ENCODE peak calls at places on chromosomes 3 and 15, in seven cellular contexts. One of them, this sample, is unnamed.

GRCh38 chr15:73930371-73930770 is 4.1 kb downstream of the LOXL1 start:
- DNase-seq in ascending aorta: peak
- DNase-seq in AG04450: peak
- DNase-seq in adrenal gland: no peak
- DNase-seq in IMR-90: peak
- DNase-seq in SJSA1: no peak
- DNase-seq in upper lobe of left lung: peak
- DNase-seq in this sample: no peak

GRCh38 chr3:30658328-30659052 is 52.1 kb downstream of the TGFBR2 start:
- DNase-seq in ascending aorta: no peak
- DNase-seq in AG04450: peak
- DNase-seq in adrenal gland: no peak
- DNase-seq in IMR-90: peak
- DNase-seq in SJSA1: no peak
- DNase-seq in upper lobe of left lung: no peak
- DNase-seq in this sample: no peak

GRCh38 chr3:45988100-45988761 is 7.4 kb downstream of the FYCO1 start:
- DNase-seq in ascending aorta: no peak
- DNase-seq in AG04450: no peak
- DNase-seq in adrenal gland: no peak
- DNase-seq in IMR-90: no peak
- DNase-seq in SJSA1: no peak
- DNase-seq in upper lobe of left lung: no peak
- DNase-seq in this sample: no peak

GRCh38 chr3:102301155-102301554 is 133.7 kb upstream of the ZPLD1 start:
- DNase-seq in ascending aorta: no peak
- DNase-seq in AG04450: no peak
- DNase-seq in adrenal gland: no peak
- DNase-seq in IMR-90: no peak
- DNase-seq in SJSA1: no peak
- DNase-seq in upper lobe of left lung: no peak
- DNase-seq in this sample: no peak

GRCh38 chr3:183301937-183302580 is 49.0 kb downstream of the B3GNT5 start:
- DNase-seq in ascending aorta: no peak
- DNase-seq in AG04450: no peak
- DNase-seq in adrenal gland: no peak
- DNase-seq in IMR-90: peak
- DNase-seq in SJSA1: no peak
- DNase-seq in upper lobe of left lung: no peak
- DNase-seq in this sample: no peak

GRCh38 chr3:188349276-188349962 is 195.5 kb downstream of the LPP start:
- DNase-seq in ascending aorta: no peak
- DNase-seq in AG04450: no peak
- DNase-seq in adrenal gland: no peak
- DNase-seq in IMR-90: no peak
- DNase-seq in SJSA1: no peak
- DNase-seq in upper lobe of left lung: no peak
- DNase-seq in this sample: no peak

GRCh38 chr3:50316657-50317242 is 5.8 kb downstream of the HYAL2 start:
- DNase-seq in ascending aorta: no peak
- DNase-seq in AG04450: no peak
- DNase-seq in adrenal gland: no peak
- DNase-seq in IMR-90: peak
- DNase-seq in SJSA1: no peak
- DNase-seq in upper lobe of left lung: peak
- DNase-seq in this sample: no peak

GRCh38 chr3:154904328-154904727 is 175.8 kb upstream of the MME start:
- DNase-seq in ascending aorta: no peak
- DNase-seq in AG04450: no peak
- DNase-seq in adrenal gland: no peak
- DNase-seq in IMR-90: peak
- DNase-seq in SJSA1: no peak
- DNase-seq in upper lobe of left lung: no peak
- DNase-seq in this sample: no peak

GRCh38 chr3:76040946-76041345 is 255.6 kb upstream of the ZNF717 start:
- DNase-seq in ascending aorta: no peak
- DNase-seq in AG04450: no peak
- DNase-seq in adrenal gland: no peak
- DNase-seq in IMR-90: peak
- DNase-seq in SJSA1: no peak
- DNase-seq in upper lobe of left lung: no peak
- DNase-seq in this sample: no peak

GRCh38 chr15:26665950-26666921 is 106.6 kb downstream of the GABRB3 start:
- DNase-seq in ascending aorta: no peak
- DNase-seq in AG04450: no peak
- DNase-seq in adrenal gland: no peak
- DNase-seq in IMR-90: no peak
- DNase-seq in SJSA1: no peak
- DNase-seq in upper lobe of left lung: peak
- DNase-seq in this sample: no peak

GRCh38 chr3:44104668-44105321 is 136.9 kb upstream of the TOPAZ1 start:
- DNase-seq in ascending aorta: no peak
- DNase-seq in AG04450: no peak
- DNase-seq in adrenal gland: peak
- DNase-seq in IMR-90: peak
- DNase-seq in SJSA1: no peak
- DNase-seq in upper lobe of left lung: no peak
- DNase-seq in this sample: no peak

GRCh38 chr15:25416693-25417092 is 22.1 kb downstream of the UBE3A start:
- DNase-seq in ascending aorta: no peak
- DNase-seq in AG04450: no peak
- DNase-seq in adrenal gland: no peak
- DNase-seq in IMR-90: peak
- DNase-seq in SJSA1: no peak
- DNase-seq in upper lobe of left lung: no peak
- DNase-seq in this sample: no peak

GRCh38 chr15:69232144-69232543 is 66.6 kb upstream of the PAQR5 start:
- DNase-seq in ascending aorta: no peak
- DNase-seq in AG04450: no peak
- DNase-seq in adrenal gland: no peak
- DNase-seq in IMR-90: peak
- DNase-seq in SJSA1: no peak
- DNase-seq in upper lobe of left lung: no peak
- DNase-seq in this sample: no peak

GRCh38 chr3:96814581-96815567 is at the start of gene EPHA6:
- DNase-seq in ascending aorta: no peak
- DNase-seq in AG04450: no peak
- DNase-seq in adrenal gland: no peak
- DNase-seq in IMR-90: no peak
- DNase-seq in SJSA1: no peak
- DNase-seq in upper lobe of left lung: peak
- DNase-seq in this sample: no peak

GRCh38 chr3:181720281-181720680 is 8.6 kb downstream of the SOX2 start:
- DNase-seq in ascending aorta: no peak
- DNase-seq in AG04450: no peak
- DNase-seq in adrenal gland: no peak
- DNase-seq in IMR-90: no peak
- DNase-seq in SJSA1: no peak
- DNase-seq in upper lobe of left lung: peak
- DNase-seq in this sample: no peak

GRCh38 chr3:101695779-101696372 is 9.4 kb upstream of the RPL24 start:
- DNase-seq in ascending aorta: no peak
- DNase-seq in AG04450: no peak
- DNase-seq in adrenal gland: no peak
- DNase-seq in IMR-90: peak
- DNase-seq in SJSA1: no peak
- DNase-seq in upper lobe of left lung: no peak
- DNase-seq in this sample: no peak

GRCh38 chr3:110526732-110527727 is 544.6 kb upstream of the NECTIN3 start:
- DNase-seq in ascending aorta: no peak
- DNase-seq in AG04450: peak
- DNase-seq in adrenal gland: no peak
- DNase-seq in IMR-90: peak
- DNase-seq in SJSA1: peak
- DNase-seq in upper lobe of left lung: no peak
- DNase-seq in this sample: no peak

GRCh38 chr3:110530902-110531301 is 540.7 kb upstream of the NECTIN3 start:
- DNase-seq in ascending aorta: no peak
- DNase-seq in AG04450: no peak
- DNase-seq in adrenal gland: no peak
- DNase-seq in IMR-90: peak
- DNase-seq in SJSA1: no peak
- DNase-seq in upper lobe of left lung: no peak
- DNase-seq in this sample: no peak

GRCh38 chr3:110533089-110533488 is 538.5 kb upstream of the NECTIN3 start:
- DNase-seq in ascending aorta: no peak
- DNase-seq in AG04450: peak
- DNase-seq in adrenal gland: peak
- DNase-seq in IMR-90: peak
- DNase-seq in SJSA1: no peak
- DNase-seq in upper lobe of left lung: no peak
- DNase-seq in this sample: no peak

GRCh38 chr3:110528305-110529121 is 543.1 kb upstream of the NECTIN3 start:
- DNase-seq in ascending aorta: no peak
- DNase-seq in AG04450: no peak
- DNase-seq in adrenal gland: no peak
- DNase-seq in IMR-90: peak
- DNase-seq in SJSA1: no peak
- DNase-seq in upper lobe of left lung: no peak
- DNase-seq in this sample: no peak
- H3K27ac ChIP-seq in ascending aorta: no peak
- H3K27ac ChIP-seq in AG04450: peak
- H3K27ac ChIP-seq in adrenal gland: no peak
- H3K27ac ChIP-seq in IMR-90: peak
- H3K27ac ChIP-seq in SJSA1: peak
- H3K27ac ChIP-seq in upper lobe of left lung: no peak
- H3K27ac ChIP-seq in this sample: no peak

DNA sequence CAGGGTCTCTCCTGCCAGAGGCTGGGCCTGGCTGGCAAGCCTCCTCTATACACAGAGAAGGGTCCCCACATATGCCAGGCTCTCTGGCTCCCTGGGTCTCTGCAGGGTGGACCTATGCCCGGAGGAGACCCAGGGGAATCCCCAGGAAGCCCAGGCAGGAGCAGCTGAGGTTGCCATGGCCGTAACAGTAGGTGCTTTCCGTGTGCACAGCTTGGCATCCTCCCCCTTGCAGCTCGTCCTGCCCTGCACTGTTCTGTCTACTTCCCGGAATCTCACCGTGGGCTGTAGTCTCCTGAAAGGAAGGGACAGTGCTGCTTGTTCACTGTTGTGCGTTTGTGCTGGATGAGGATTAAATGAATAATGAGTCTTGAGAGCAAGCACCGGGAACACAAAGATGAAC is 47.8 kb downstream of the DAPK2 start:
- DNase-seq in ascending aorta: no peak
- DNase-seq in AG04450: no peak
- DNase-seq in adrenal gland: no peak
- DNase-seq in IMR-90: no peak
- DNase-seq in SJSA1: no peak
- DNase-seq in upper lobe of left lung: no peak
- DNase-seq in this sample: no peak
- H3K27ac ChIP-seq in ascending aorta: no peak
- H3K27ac ChIP-seq in AG04450: no peak
- H3K27ac ChIP-seq in adrenal gland: peak
- H3K27ac ChIP-seq in IMR-90: no peak
- H3K27ac ChIP-seq in SJSA1: no peak
- H3K27ac ChIP-seq in upper lobe of left lung: no peak
- H3K27ac ChIP-seq in this sample: peak

DNA sequence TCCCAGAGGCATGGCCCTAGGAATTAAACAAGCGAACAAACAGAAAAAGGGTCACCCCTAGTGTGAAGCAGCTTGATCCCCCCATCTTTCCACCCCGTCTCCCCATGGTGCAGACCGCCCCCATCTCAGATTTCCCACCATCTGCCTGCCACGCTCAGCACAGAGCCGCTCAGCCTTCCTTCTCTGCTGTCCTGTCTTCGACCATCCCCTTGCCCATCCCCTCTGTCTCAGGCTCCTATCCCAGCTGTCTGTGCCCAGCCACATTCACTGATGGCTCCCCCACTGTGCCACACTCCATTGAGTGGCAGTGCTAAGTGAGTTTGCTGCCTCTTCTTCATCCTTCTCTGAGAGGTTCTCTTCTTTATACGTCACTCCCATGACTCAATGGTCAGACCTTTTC is 11.7 kb upstream of the BTBD1 start:
- DNase-seq in ascending aorta: no peak
- DNase-seq in AG04450: no peak
- DNase-seq in adrenal gland: no peak
- DNase-seq in IMR-90: no peak
- DNase-seq in SJSA1: no peak
- DNase-seq in upper lobe of left lung: no peak
- DNase-seq in this sample: no peak
- H3K27ac ChIP-seq in ascending aorta: no peak
- H3K27ac ChIP-seq in AG04450: no peak
- H3K27ac ChIP-seq in adrenal gland: no peak
- H3K27ac ChIP-seq in IMR-90: no peak
- H3K27ac ChIP-seq in SJSA1: no peak
- H3K27ac ChIP-seq in upper lobe of left lung: no peak
- H3K27ac ChIP-seq in this sample: no peak

GRCh38 chr3:39191773-39192172 is 622 bp downstream of the XIRP1 start:
- DNase-seq in ascending aorta: no peak
- DNase-seq in AG04450: no peak
- DNase-seq in adrenal gland: no peak
- DNase-seq in IMR-90: no peak
- DNase-seq in SJSA1: no peak
- DNase-seq in upper lobe of left lung: no peak
- DNase-seq in this sample: no peak
- H3K27ac ChIP-seq in ascending aorta: no peak
- H3K27ac ChIP-seq in AG04450: no peak
- H3K27ac ChIP-seq in adrenal gland: no peak
- H3K27ac ChIP-seq in IMR-90: no peak
- H3K27ac ChIP-seq in SJSA1: no peak
- H3K27ac ChIP-seq in upper lobe of left lung: no peak
- H3K27ac ChIP-seq in this sample: no peak

GRCh38 chr15:100169615-100170279 is 172.0 kb downstream of the ADAMTS17 start:
- DNase-seq in ascending aorta: no peak
- DNase-seq in AG04450: no peak
- DNase-seq in adrenal gland: no peak
- DNase-seq in IMR-90: no peak
- DNase-seq in SJSA1: no peak
- DNase-seq in upper lobe of left lung: no peak
- DNase-seq in this sample: no peak

GRCh38 chr15:100170280-100170654 is 171.5 kb downstream of the ADAMTS17 start:
- DNase-seq in ascending aorta: no peak
- DNase-seq in AG04450: no peak
- DNase-seq in adrenal gland: no peak
- DNase-seq in IMR-90: no peak
- DNase-seq in SJSA1: no peak
- DNase-seq in upper lobe of left lung: no peak
- DNase-seq in this sample: no peak

GRCh38 chr15:100167884-100168375 is 173.8 kb downstream of the ADAMTS17 start:
- DNase-seq in ascending aorta: no peak
- DNase-seq in AG04450: no peak
- DNase-seq in adrenal gland: no peak
- DNase-seq in IMR-90: no peak
- DNase-seq in SJSA1: no peak
- DNase-seq in upper lobe of left lung: no peak
- DNase-seq in this sample: no peak

GRCh38 chr15:100170673-100171210 is 171.0 kb downstream of the ADAMTS17 start:
- DNase-seq in ascending aorta: no peak
- DNase-seq in AG04450: no peak
- DNase-seq in adrenal gland: no peak
- DNase-seq in IMR-90: no peak
- DNase-seq in SJSA1: no peak
- DNase-seq in upper lobe of left lung: no peak
- DNase-seq in this sample: no peak

DNA sequence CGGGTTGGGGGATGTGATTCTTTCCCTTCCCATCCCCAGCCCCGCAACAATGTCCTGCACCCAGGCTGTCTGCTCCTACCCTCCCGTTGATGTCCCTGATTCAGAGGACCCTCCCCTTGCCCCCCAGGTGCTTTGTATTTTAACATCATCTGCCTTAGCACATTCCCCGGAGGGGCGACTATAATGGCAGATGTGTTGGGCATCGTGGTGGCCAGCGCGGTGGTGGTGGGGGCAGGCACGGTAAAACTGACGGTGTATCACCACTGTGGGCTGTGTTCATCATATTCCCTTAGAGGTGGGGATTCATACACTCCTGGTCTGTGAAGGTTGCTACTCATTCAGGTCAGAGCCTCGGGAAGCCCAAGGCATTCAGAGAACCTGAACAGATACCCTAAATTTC is 173.0 kb downstream of the ADAMTS17 start:
- DNase-seq in ascending aorta: no peak
- DNase-seq in AG04450: no peak
- DNase-seq in adrenal gland: no peak
- DNase-seq in IMR-90: no peak
- DNase-seq in SJSA1: no peak
- DNase-seq in upper lobe of left lung: peak
- DNase-seq in this sample: no peak
- H3K27ac ChIP-seq in ascending aorta: no peak
- H3K27ac ChIP-seq in AG04450: no peak
- H3K27ac ChIP-seq in adrenal gland: no peak
- H3K27ac ChIP-seq in IMR-90: no peak
- H3K27ac ChIP-seq in SJSA1: no peak
- H3K27ac ChIP-seq in upper lobe of left lung: no peak
- H3K27ac ChIP-seq in this sample: no peak

This sample was measured in SK-N-MC.